ENCODE peak calls at places on chromosomes 4 and X, in eight cellular contexts. I is iris pigment epithelial cell; G is activated T-cell treated with anti-CD3 and anti-CD28 coated beads, Interleukin-2, amount 50 U/mL, for 24 hours; U is stimulated activated naive CD4-positive, alpha-beta T cell; Q is WERI-Rb-1; E is hippocampal formation; K is KG1; M is stimulated activated CD4-positive, alpha-beta T cell treated with anti-CD3 and anti-CD28 coated beads, Interleukin-15, amount 100 ng/mL, for 1 hour. J is an unnamed sample.
A peak's percentile ranks its signal among the peaks of the same experiment; 100 is the strongest.

GRCh38 chr4:98687876-98688275 is 29.5 kb upstream of the TSPAN5 start:
- DNase-seq in E (no peak), G (no peak), K (no peak), Q (no peak), M (no peak), I (no peak), U (no peak), J (no peak)

GRCh38 chr4:178789279-178789678 is 1347.0 kb upstream of the AGA start:
- DNase-seq in M (no peak), U (no peak), K (no peak), E (no peak), G (no peak), I (no peak), Q (no peak), J (no peak)

GRCh38 chr4:128384091-128384520 is 96.5 kb upstream of the PGRMC2 start:
- DNase-seq in K (no peak), Q (no peak), U (no peak), M (no peak), G (no peak), I (peak; percentile 83), E (no peak), J (no peak)

GRCh38 chr4:158094413-158095110 is 78.3 kb downstream of the GASK1B start:
- DNase-seq in U (no peak), I (peak; percentile 75), G (no peak), M (no peak), Q (no peak), E (no peak), K (no peak), J (no peak)

GRCh38 chr4:79325436-79325835 is 425 bp downstream of the NAA11 start:
- DNase-seq in G (no peak), M (no peak), E (no peak), U (no peak), K (no peak), Q (no peak), I (no peak), J (no peak)

GRCh38 chr4:2731907-2732314 is 24.2 kb downstream of the TNIP2 start:
- DNase-seq in Q (no peak), M (no peak), U (no peak), G (peak; percentile 20), I (no peak), E (no peak), K (no peak), J (no peak)

GRCh38 chr4:7202391-7202790 is 10.1 kb downstream of the SORCS2 start:
- DNase-seq in Q (no peak), K (no peak), M (no peak), G (no peak), E (no peak), I (peak; percentile 53), U (no peak), J (no peak)

GRCh38 chrX:112642349-112642748 is 37.4 kb downstream of the LHFPL1 start:
- DNase-seq in M (no peak), E (peak; percentile 0), K (peak; percentile 1), U (peak; percentile 39), G (peak; percentile 34), Q (peak; percentile 57), I (peak; percentile 60), J (peak; percentile 80)

GRCh38 chr4:39976945-39977488 is 694 bp downstream of the PDS5A start:
- DNase-seq in E (no peak), U (peak; percentile 73), I (peak; percentile 23), Q (peak; percentile 53), G (no peak), K (peak; percentile 49), M (peak; percentile 40), J (peak; percentile 30)

GRCh38 chr4:6252051-6252450 is 17.6 kb upstream of the WFS1 start:
- DNase-seq in I (no peak), Q (no peak), U (no peak), G (no peak), M (no peak), E (peak; percentile 48), K (no peak), J (no peak)

GRCh38 chr4:1869530-1870327 is 1.5 kb upstream of the NSD2 start:
- DNase-seq in M (no peak), K (no peak), G (no peak), Q (no peak), I (no peak), E (no peak), U (no peak), J (no peak)

GRCh38 chrX:124462931-124463330 is 116.6 kb downstream of the SH2D1A start:
- DNase-seq in G (no peak), Q (no peak), E (no peak), U (no peak), M (no peak), I (no peak), K (no peak), J (no peak)

GRCh38 chr4:9979101-9979815 is 42.0 kb downstream of the SLC2A9 start:
- DNase-seq in Q (no peak), E (no peak), U (no peak), M (no peak), K (no peak), G (no peak), I (no peak), J (no peak)

J was measured in KBM-7.